ENCODE peak calls at places on chromosomes 3 and 15, in nine cellular contexts. K is OCI-LY7, E is HCT116, U is GM23338, C is neural progenitor cell, N is PC-3, W is MM.1S, I is GM23248, A is SK-N-SH. J is an unnamed sample.

GRCh38 chr3:102394517-102394916 is 40.3 kb upstream of the ZPLD1 start:
- DNase-seq in C (no peak), K (no peak), U (no peak), N (peak), W (no peak), E (no peak), I (no peak), A (no peak), J (no peak)

GRCh38 chr15:26561994-26562730 is 210.7 kb downstream of the GABRB3 start:
- DNase-seq in U (no peak), E (no peak), I (no peak), C (no peak), W (no peak), N (no peak), A (no peak), K (no peak), J (no peak)

GRCh38 chr15:93068581-93069199 is 20.3 kb downstream of the RGMA start:
- DNase-seq in K (no peak), N (no peak), C (peak), U (no peak), A (no peak), W (no peak), E (no peak), I (no peak), J (no peak)

GRCh38 chr3:70090322-70090913 is 90.9 kb downstream of the SAMMSON start:
- DNase-seq in K (peak), I (peak), N (peak), W (peak), A (peak), C (peak), U (peak), E (no peak), J (peak)

GRCh38 chr3:172367205-172368105 is 80.8 kb downstream of the GHSR start:
- DNase-seq in E (no peak), N (no peak), I (no peak), K (no peak), U (no peak), W (no peak), A (peak), C (no peak), J (no peak)

GRCh38 chr15:71802770-71803169 is 7.6 kb upstream of the NR2E3 start:
- DNase-seq in K (no peak), N (no peak), A (no peak), C (peak), U (peak), I (no peak), W (peak), E (no peak), J (no peak)

GRCh38 chr3:13215940-13216546 is 142.8 kb upstream of the IQSEC1 start:
- DNase-seq in A (no peak), K (no peak), W (no peak), N (peak), I (peak), U (no peak), C (no peak), E (peak), J (no peak)

GRCh38 chr3:31653464-31653863 is 120.7 kb downstream of the STT3B start:
- DNase-seq in U (no peak), W (no peak), C (no peak), E (no peak), I (no peak), K (no peak), A (no peak), N (no peak), J (no peak)

GRCh38 chr3:196207159-196207832 is 3.9 kb downstream of the ZDHHC19 start:
- DNase-seq in K (peak), A (peak), I (no peak), N (no peak), E (no peak), U (peak), W (no peak), C (peak), J (no peak)

GRCh38 chr15:29522373-29523276 is 253.0 kb upstream of the NSMCE3 start:
- DNase-seq in N (peak), I (no peak), C (no peak), U (no peak), K (no peak), A (no peak), E (no peak), W (peak), J (peak)

GRCh38 chr15:39920510-39921273 is 626 bp upstream of the GPR176 start:
- DNase-seq in K (peak), E (no peak), W (peak), I (peak), C (peak), N (peak), A (peak), U (peak), J (peak)

GRCh38 chr15:66472176-66472999 is 25.2 kb downstream of the SNAPC5 start:
- DNase-seq in K (no peak), U (no peak), W (peak), A (no peak), E (no peak), N (no peak), I (peak), C (no peak), J (no peak)

GRCh38 chr3:12371525-12372140 is 82.8 kb downstream of the PPARG start:
- DNase-seq in E (no peak), C (no peak), N (peak), W (no peak), K (no peak), U (no peak), I (no peak), A (peak), J (no peak)

GRCh38 chr3:182979719-182980191 is 583 bp downstream of the DCUN1D1 start:
- DNase-seq in A (peak), W (peak), N (peak), E (no peak), C (peak), I (peak), U (peak), K (peak), J (peak)

GRCh38 chr3:37770336-37770735 is 91.3 kb upstream of the CTDSPL start:
- DNase-seq in E (no peak), W (no peak), U (no peak), K (no peak), A (no peak), C (no peak), I (no peak), N (no peak), J (no peak)

GRCh38 chr15:77097317-77097721 is 26.4 kb upstream of the TSPAN3 start:
- DNase-seq in W (no peak), N (no peak), U (no peak), C (no peak), K (no peak), I (no peak), E (no peak), A (peak), J (no peak)

GRCh38 chr3:16316847-16317560 is 52.0 kb downstream of the OXNAD1 start:
- DNase-seq in U (no peak), A (no peak), C (no peak), E (no peak), I (no peak), W (no peak), K (no peak), N (no peak), J (no peak)

GRCh38 chr3:39548282-39548681 is 80.8 kb downstream of the MOBP start:
- DNase-seq in N (no peak), I (no peak), C (no peak), W (no peak), E (no peak), K (no peak), U (no peak), A (no peak), J (peak)

GRCh38 chr3:36907911-36908646 is 36.8 kb downstream of the TRANK1 start:
- DNase-seq in K (peak), I (peak), E (no peak), U (peak), C (no peak), A (no peak), W (peak), N (peak), J (no peak)

GRCh38 chr3:143348486-143349327 is 229.1 kb downstream of the CHST2 start:
- DNase-seq in K (peak), U (no peak), A (no peak), I (no peak), E (no peak), W (peak), N (no peak), C (peak), J (no peak)

GRCh38 chr15:31271706-31272557 is 54.7 kb upstream of the KLF13 start:
- DNase-seq in E (no peak), I (no peak), A (peak), U (no peak), N (no peak), W (no peak), K (no peak), C (peak), J (no peak)

GRCh38 chr3:133479401-133479800 is 79.5 kb downstream of the BFSP2 start:
- DNase-seq in N (no peak), K (no peak), C (no peak), W (peak), E (no peak), I (no peak), U (no peak), A (no peak), J (no peak)

GRCh38 chr3:121627622-121628021 is 33.1 kb downstream of the HCLS1 start:
- DNase-seq in W (no peak), N (no peak), U (no peak), A (no peak), I (no peak), C (no peak), E (no peak), K (no peak), J (no peak)

GRCh38 chr15:85071534-85071933 is 89.9 kb downstream of the PDE8A start:
- DNase-seq in U (no peak), I (no peak), K (no peak), C (no peak), A (no peak), E (no peak), N (no peak), W (no peak), J (no peak)

GRCh38 chr3:54527521-54527920 is 400.3 kb downstream of the LRTM1 start:
- DNase-seq in E (no peak), W (no peak), A (no peak), N (no peak), K (no peak), U (no peak), I (no peak), C (no peak), J (no peak)

DNA sequence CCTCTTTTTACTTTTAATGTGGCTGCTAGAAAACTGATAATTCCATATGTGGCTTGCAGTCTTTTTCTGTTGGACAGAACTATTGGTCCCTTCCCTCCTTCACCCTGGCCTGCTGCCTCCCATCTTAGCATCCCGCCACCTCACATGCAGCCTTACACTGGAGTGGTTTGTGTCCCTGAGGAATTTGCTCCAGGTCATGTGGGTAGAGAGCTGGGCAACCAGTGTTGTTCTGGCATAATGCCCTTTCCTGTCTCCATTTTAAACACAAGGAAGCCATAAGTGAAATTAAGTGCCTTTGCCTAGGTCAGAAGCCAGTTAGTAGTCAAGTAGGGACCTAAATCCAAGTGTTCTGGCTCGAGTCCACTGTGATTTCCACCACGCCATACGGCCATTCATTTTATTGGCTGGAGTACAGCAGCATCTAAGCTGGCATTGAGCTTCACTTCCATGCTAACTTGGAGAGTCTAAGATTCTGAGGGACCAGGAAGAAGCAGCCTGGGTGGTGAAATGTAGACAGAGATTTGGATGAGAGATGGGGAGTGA is 46.0 kb upstream of the PLXNA1 start:
- DNase-seq in I (no peak), A (no peak), N (no peak), C (no peak), U (no peak), K (no peak), W (no peak), E (no peak), J (no peak)
- TF ChIP-seq EZH2phosphoT487 in I (no peak), A (no peak), N (no peak), C (no peak), U (no peak), K (no peak), W (no peak), E (no peak), J (no peak)

GRCh38 chr15:41794081-41794480 is 19.8 kb downstream of the MAPKBP1 start:
- DNase-seq in C (no peak), A (no peak), N (peak), W (no peak), U (no peak), K (no peak), I (peak), E (no peak), J (no peak)
- TF ChIP-seq EZH2phosphoT487 in C (no peak), A (no peak), N (no peak), W (no peak), U (no peak), K (no peak), I (no peak), E (no peak), J (no peak)

GRCh38 chr15:101434032-101434920 is 55.2 kb downstream of the PCSK6 start:
- DNase-seq in N (no peak), A (no peak), E (no peak), U (no peak), C (no peak), K (no peak), W (no peak), I (no peak), J (no peak)

GRCh38 chr15:101437209-101437608 is 52.3 kb downstream of the PCSK6 start:
- DNase-seq in N (no peak), C (no peak), W (no peak), K (no peak), U (no peak), A (no peak), I (no peak), E (no peak), J (no peak)

GRCh38 chr15:101437618-101438481 is 51.7 kb downstream of the PCSK6 start:
- DNase-seq in W (no peak), C (no peak), I (no peak), U (no peak), E (no peak), N (no peak), K (no peak), A (no peak), J (no peak)

GRCh38 chr15:101436526-101436925 is 53.0 kb downstream of the PCSK6 start:
- DNase-seq in A (no peak), U (no peak), N (no peak), E (no peak), W (no peak), K (no peak), C (no peak), I (no peak), J (no peak)

GRCh38 chr15:101435761-101436160 is 53.7 kb downstream of the PCSK6 start:
- DNase-seq in N (no peak), I (no peak), A (no peak), C (no peak), E (no peak), W (no peak), K (no peak), U (no peak), J (no peak)
- TF ChIP-seq EZH2phosphoT487 in N (no peak), I (no peak), A (no peak), C (no peak), E (no peak), W (no peak), K (no peak), U (no peak), J (no peak)

GRCh38 chr3:197611255-197611654 is 55.5 kb upstream of the BDH1 start:
- DNase-seq in C (no peak), A (no peak), K (no peak), N (no peak), U (no peak), I (no peak), W (no peak), E (no peak), J (no peak)

GRCh38 chr3:197603317-197603933 is 47.7 kb upstream of the BDH1 start:
- DNase-seq in K (no peak), E (no peak), N (no peak), C (no peak), A (no peak), U (no peak), I (no peak), W (no peak), J (no peak)

GRCh38 chr3:197600796-197601565 is 45.2 kb upstream of the BDH1 start:
- DNase-seq in E (no peak), N (no peak), K (no peak), U (no peak), W (no peak), I (no peak), C (no peak), A (no peak), J (no peak)

DNA sequence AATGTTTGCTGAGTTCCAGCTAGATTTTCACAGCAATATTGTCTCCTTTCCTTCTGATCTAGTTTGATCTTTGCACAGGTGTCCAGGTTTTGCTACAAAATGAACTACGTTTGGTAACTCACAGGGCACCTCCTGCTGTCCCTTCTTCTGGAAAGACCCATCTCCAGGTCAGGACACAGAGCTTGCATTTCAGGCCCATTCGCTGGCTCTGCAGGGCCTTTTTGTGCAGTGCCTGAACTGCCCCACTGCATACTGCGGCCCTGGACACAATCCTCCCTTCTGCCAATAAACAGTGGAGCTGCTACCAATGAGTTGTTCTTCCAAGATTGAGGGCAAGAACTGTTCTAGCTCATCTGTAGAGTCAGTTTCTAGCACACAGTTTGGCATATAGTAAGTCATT is 50.7 kb upstream of the BDH1 start:
- DNase-seq in W (no peak), C (no peak), K (no peak), U (no peak), A (no peak), I (no peak), E (no peak), N (no peak), J (no peak)
- TF ChIP-seq EZH2phosphoT487 in W (no peak), C (no peak), K (no peak), U (no peak), A (no peak), I (no peak), E (no peak), N (no peak), J (no peak)

GRCh38 chr3:157447026-157447694 is 10.5 kb downstream of the PTX3 start:
- DNase-seq in K (peak), I (peak), A (peak), E (peak), U (peak), W (peak), C (peak), N (peak), J (peak)
- TF ChIP-seq EZH2phosphoT487 in K (no peak), I (no peak), A (no peak), E (no peak), U (no peak), W (no peak), C (no peak), N (no peak), J (no peak)

GRCh38 chr3:43063114-43063513 is 42.8 kb downstream of the POMGNT2 start:
- DNase-seq in W (no peak), N (no peak), I (no peak), A (peak), K (no peak), E (no peak), U (no peak), C (no peak), J (no peak)

GRCh38 chr3:43061101-43061895 is 44.6 kb downstream of the POMGNT2 start:
- DNase-seq in C (no peak), W (no peak), K (no peak), I (no peak), U (no peak), N (no peak), E (no peak), A (peak), J (no peak)

GRCh38 chr3:43062040-43062555 is 43.8 kb downstream of the POMGNT2 start:
- DNase-seq in K (no peak), A (peak), N (no peak), U (no peak), C (no peak), W (no peak), E (no peak), I (no peak), J (no peak)

GRCh38 chr3:43059456-43059855 is 46.4 kb downstream of the POMGNT2 start:
- DNase-seq in I (no peak), E (no peak), W (no peak), N (no peak), K (no peak), U (no peak), C (no peak), A (no peak), J (no peak)

GRCh38 chr3:43062556-43063040 is 43.3 kb downstream of the POMGNT2 start:
- DNase-seq in K (no peak), A (peak), N (no peak), E (no peak), W (no peak), U (peak), I (peak), C (peak), J (no peak)
- TF ChIP-seq EZH2phosphoT487 in K (no peak), A (no peak), N (no peak), E (no peak), W (no peak), U (no peak), I (no peak), C (no peak), J (no peak)

GRCh38 chr3:23806322-23807160 is 786 bp downstream of the UBE2E1 start:
- DNase-seq in E (no peak), U (peak), I (peak), C (peak), K (peak), N (no peak), A (peak), W (no peak), J (peak)
- TF ChIP-seq EZH2phosphoT487 in E (no peak), U (no peak), I (no peak), C (no peak), K (no peak), N (no peak), A (no peak), W (no peak), J (no peak)

GRCh38 chr3:159835126-159835525 is 153.5 kb upstream of the IL12A start:
- DNase-seq in E (no peak), U (no peak), W (no peak), N (no peak), K (no peak), C (no peak), I (no peak), A (no peak), J (no peak)
- TF ChIP-seq EZH2phosphoT487 in E (no peak), U (no peak), W (no peak), N (no peak), K (no peak), C (no peak), I (no peak), A (no peak), J (no peak)

GRCh38 chr15:95169701-95170459 is 938.5 kb downstream of the MCTP2 start:
- DNase-seq in I (peak), E (no peak), W (no peak), U (no peak), N (no peak), A (no peak), C (no peak), K (no peak), J (peak)
- TF ChIP-seq EZH2phosphoT487 in I (no peak), E (no peak), W (no peak), U (no peak), N (no peak), A (no peak), C (no peak), K (no peak), J (no peak)

DNA sequence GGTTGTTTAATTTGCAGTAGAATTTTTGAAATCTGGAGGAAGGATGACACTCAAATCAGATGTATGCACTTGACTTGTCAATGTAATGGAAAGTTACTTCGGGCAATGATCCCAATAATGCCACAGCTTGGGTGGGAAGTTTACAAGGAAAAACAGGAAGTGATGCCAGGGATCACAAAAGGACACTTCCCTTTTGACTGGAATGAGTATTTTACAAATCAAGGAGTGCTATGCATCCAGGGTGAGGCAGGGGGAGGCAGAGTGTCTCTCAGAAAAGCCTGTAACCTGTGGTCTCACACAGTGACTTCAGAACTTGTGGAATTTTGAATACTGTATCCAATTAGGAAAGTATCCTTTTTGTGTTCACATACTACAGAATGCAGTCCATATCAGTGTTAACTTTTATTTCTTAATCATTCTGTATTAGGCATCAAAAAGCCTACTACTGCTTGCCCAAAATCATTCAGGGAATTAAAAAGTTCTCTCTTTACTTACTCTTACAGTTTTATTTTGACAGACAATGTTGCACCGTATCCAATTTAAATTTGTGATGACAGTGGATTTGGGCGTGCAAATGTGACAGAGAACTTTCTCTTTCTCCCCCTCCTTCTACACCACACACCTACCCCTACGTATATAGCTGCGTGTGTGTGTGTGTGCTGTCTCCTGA is 445.1 kb downstream of the MECOM start:
- DNase-seq in K (no peak), N (peak), E (peak), A (peak), U (peak), W (peak), C (peak), I (peak), J (peak)
- TF ChIP-seq EZH2phosphoT487 in K (no peak), N (no peak), E (no peak), A (no peak), U (no peak), W (no peak), C (no peak), I (no peak), J (no peak)